ENCODE peak calls at places on chromosomes 13 and 19, in six cellular contexts. One of them, this sample, is unnamed.
A peak's percentile ranks its signal among the peaks of the same experiment; 100 is the strongest.

GRCh38 chr13:97018029-97018819 is 23.9 kb upstream of the OXGR1 start:
- DNase-seq in right cardiac atrium: no peak
- DNase-seq in CD8-positive, alpha-beta T cell: peak; percentile 16
- DNase-seq in NB4: peak; percentile 67
- DNase-seq in Peyer's patch: peak; percentile 68
- DNase-seq in heart right ventricle: no peak
- DNase-seq in this sample: peak; percentile 65

GRCh38 chr19:29483641-29483920 is 42.2 kb upstream of the VSTM2B start:
- DNase-seq in right cardiac atrium: no peak
- DNase-seq in CD8-positive, alpha-beta T cell: no peak
- DNase-seq in NB4: no peak
- DNase-seq in Peyer's patch: peak; percentile 18
- DNase-seq in heart right ventricle: no peak
- DNase-seq in this sample: no peak

GRCh38 chr19:54266133-54266532 is 9.1 kb upstream of the LILRB5 start:
- DNase-seq in right cardiac atrium: peak; percentile 79
- DNase-seq in CD8-positive, alpha-beta T cell: peak; percentile 73
- DNase-seq in NB4: peak; percentile 65
- DNase-seq in Peyer's patch: peak; percentile 92
- DNase-seq in heart right ventricle: peak; percentile 60
- DNase-seq in this sample: peak; percentile 65

GRCh38 chr13:42370229-42370628 is 98.3 kb downstream of the AKAP11 start:
- DNase-seq in right cardiac atrium: no peak
- DNase-seq in CD8-positive, alpha-beta T cell: no peak
- DNase-seq in NB4: no peak
- DNase-seq in Peyer's patch: no peak
- DNase-seq in heart right ventricle: no peak
- DNase-seq in this sample: no peak

GRCh38 chr13:45047394-45048328 is 58.3 kb downstream of the GPALPP1 start:
- DNase-seq in right cardiac atrium: peak; percentile 73
- DNase-seq in CD8-positive, alpha-beta T cell: peak; percentile 76
- DNase-seq in NB4: peak; percentile 82
- DNase-seq in Peyer's patch: peak; percentile 88
- DNase-seq in heart right ventricle: peak; percentile 44
- DNase-seq in this sample: peak; percentile 84

GRCh38 chr13:85019121-85019520 is 780.1 kb downstream of the SLITRK6 start:
- DNase-seq in right cardiac atrium: no peak
- DNase-seq in CD8-positive, alpha-beta T cell: no peak
- DNase-seq in NB4: no peak
- DNase-seq in Peyer's patch: no peak
- DNase-seq in heart right ventricle: no peak
- DNase-seq in this sample: no peak

GRCh38 chr19:10871711-10872550 is 578 bp downstream of the CARM1 start:
- DNase-seq in right cardiac atrium: peak; percentile 85
- DNase-seq in CD8-positive, alpha-beta T cell: peak; percentile 19
- DNase-seq in NB4: peak; percentile 42
- DNase-seq in Peyer's patch: peak; percentile 65
- DNase-seq in heart right ventricle: peak; percentile 61
- DNase-seq in this sample: no peak

GRCh38 chr13:84896128-84896527 is 903.1 kb downstream of the SLITRK6 start:
- DNase-seq in right cardiac atrium: no peak
- DNase-seq in CD8-positive, alpha-beta T cell: no peak
- DNase-seq in NB4: peak; percentile 70
- DNase-seq in Peyer's patch: peak; percentile 54
- DNase-seq in heart right ventricle: no peak
- DNase-seq in this sample: peak; percentile 52

GRCh38 chr13:33184530-33184929 is 101.0 kb downstream of the STARD13 start:
- DNase-seq in right cardiac atrium: no peak
- DNase-seq in CD8-positive, alpha-beta T cell: no peak
- DNase-seq in NB4: no peak
- DNase-seq in Peyer's patch: no peak
- DNase-seq in heart right ventricle: no peak
- DNase-seq in this sample: peak; percentile 72

GRCh38 chr19:7690779-7691258 is 10.2 kb downstream of the TRAPPC5 start:
- DNase-seq in right cardiac atrium: no peak
- DNase-seq in CD8-positive, alpha-beta T cell: no peak
- DNase-seq in NB4: no peak
- DNase-seq in Peyer's patch: no peak
- DNase-seq in heart right ventricle: no peak
- DNase-seq in this sample: no peak

GRCh38 chr19:4909172-4909896 is at the start of gene UHRF1:
- DNase-seq in right cardiac atrium: peak; percentile 53
- DNase-seq in CD8-positive, alpha-beta T cell: no peak
- DNase-seq in NB4: peak; percentile 83
- DNase-seq in Peyer's patch: no peak
- DNase-seq in heart right ventricle: no peak
- DNase-seq in this sample: peak; percentile 12

GRCh38 chr13:45880242-45880641 is 28.7 kb upstream of the SIAH3 start:
- DNase-seq in right cardiac atrium: no peak
- DNase-seq in CD8-positive, alpha-beta T cell: no peak
- DNase-seq in NB4: no peak
- DNase-seq in Peyer's patch: no peak
- DNase-seq in heart right ventricle: no peak
- DNase-seq in this sample: no peak

GRCh38 chr19:42567567-42567966 is 27.2 kb downstream of the CEACAM8 start:
- DNase-seq in right cardiac atrium: no peak
- DNase-seq in CD8-positive, alpha-beta T cell: no peak
- DNase-seq in NB4: no peak
- DNase-seq in Peyer's patch: no peak
- DNase-seq in heart right ventricle: no peak
- DNase-seq in this sample: no peak

GRCh38 chr19:492091-492531 is 4.2 kb upstream of the MADCAM1 start:
- DNase-seq in right cardiac atrium: peak; percentile 65
- DNase-seq in CD8-positive, alpha-beta T cell: peak; percentile 42
- DNase-seq in NB4: no peak
- DNase-seq in Peyer's patch: no peak
- DNase-seq in heart right ventricle: no peak
- DNase-seq in this sample: no peak

GRCh38 chr19:21322528-21322927 is 6.7 kb downstream of the ZNF708 start:
- DNase-seq in right cardiac atrium: peak; percentile 71
- DNase-seq in CD8-positive, alpha-beta T cell: no peak
- DNase-seq in NB4: no peak
- DNase-seq in Peyer's patch: no peak
- DNase-seq in heart right ventricle: peak; percentile 30
- DNase-seq in this sample: peak; percentile 25

GRCh38 chr19:10892256-10892655 is 20.9 kb downstream of the CARM1 start:
- DNase-seq in right cardiac atrium: no peak
- DNase-seq in CD8-positive, alpha-beta T cell: no peak
- DNase-seq in NB4: no peak
- DNase-seq in Peyer's patch: no peak
- DNase-seq in heart right ventricle: peak; percentile 42
- DNase-seq in this sample: no peak

GRCh38 chr19:48596237-48596636 is 10.3 kb upstream of the SPACA4 start:
- DNase-seq in right cardiac atrium: no peak
- DNase-seq in CD8-positive, alpha-beta T cell: no peak
- DNase-seq in NB4: no peak
- DNase-seq in Peyer's patch: no peak
- DNase-seq in heart right ventricle: no peak
- DNase-seq in this sample: no peak

GRCh38 chr13:96898855-96899254 is 95.4 kb downstream of the OXGR1 start:
- DNase-seq in right cardiac atrium: no peak
- DNase-seq in CD8-positive, alpha-beta T cell: no peak
- DNase-seq in NB4: no peak
- DNase-seq in Peyer's patch: no peak
- DNase-seq in heart right ventricle: no peak
- DNase-seq in this sample: no peak

GRCh38 chr13:46749951-46750350 is 47.0 kb downstream of the ESD start:
- DNase-seq in right cardiac atrium: no peak
- DNase-seq in CD8-positive, alpha-beta T cell: no peak
- DNase-seq in NB4: no peak
- DNase-seq in Peyer's patch: no peak
- DNase-seq in heart right ventricle: no peak
- DNase-seq in this sample: no peak

GRCh38 chr13:94712812-94713555 is 639 bp upstream of the SOX21 start:
- DNase-seq in right cardiac atrium: peak; percentile 60
- DNase-seq in CD8-positive, alpha-beta T cell: no peak
- DNase-seq in NB4: no peak
- DNase-seq in Peyer's patch: no peak
- DNase-seq in heart right ventricle: no peak
- DNase-seq in this sample: peak; percentile 75
- H3K4me3 ChIP-seq in right cardiac atrium: peak overlapping the region; percentile 22
- H3K4me3 ChIP-seq in CD8-positive, alpha-beta T cell: no peak overlapping the region
- H3K4me3 ChIP-seq in NB4: no peak overlapping the region
- H3K4me3 ChIP-seq in Peyer's patch: peak overlapping the region; percentile 34
- H3K4me3 ChIP-seq in heart right ventricle: peak overlapping the region; percentile 39
- H3K4me3 ChIP-seq in this sample: no peak overlapping the region

GRCh38 chr19:46295401-46296308 is 1.2 kb upstream of the HIF3A start:
- DNase-seq in right cardiac atrium: no peak
- DNase-seq in CD8-positive, alpha-beta T cell: no peak
- DNase-seq in NB4: no peak
- DNase-seq in Peyer's patch: peak; percentile 66
- DNase-seq in heart right ventricle: no peak
- DNase-seq in this sample: no peak

GRCh38 chr19:46297700-46298476 is 1.0 kb downstream of the HIF3A start:
- DNase-seq in right cardiac atrium: peak; percentile 96
- DNase-seq in CD8-positive, alpha-beta T cell: no peak
- DNase-seq in NB4: no peak
- DNase-seq in Peyer's patch: peak; percentile 65
- DNase-seq in heart right ventricle: peak; percentile 89
- DNase-seq in this sample: peak; percentile 64

GRCh38 chr19:46298477-46299003 is 1.7 kb downstream of the HIF3A start:
- DNase-seq in right cardiac atrium: no peak
- DNase-seq in CD8-positive, alpha-beta T cell: no peak
- DNase-seq in NB4: no peak
- DNase-seq in Peyer's patch: no peak
- DNase-seq in heart right ventricle: no peak
- DNase-seq in this sample: peak; percentile 29

GRCh38 chr19:46299004-46299509 is 2.2 kb downstream of the HIF3A start:
- DNase-seq in right cardiac atrium: peak; percentile 99
- DNase-seq in CD8-positive, alpha-beta T cell: no peak
- DNase-seq in NB4: no peak
- DNase-seq in Peyer's patch: peak; percentile 94
- DNase-seq in heart right ventricle: peak; percentile 98
- DNase-seq in this sample: peak; percentile 96

DNA sequence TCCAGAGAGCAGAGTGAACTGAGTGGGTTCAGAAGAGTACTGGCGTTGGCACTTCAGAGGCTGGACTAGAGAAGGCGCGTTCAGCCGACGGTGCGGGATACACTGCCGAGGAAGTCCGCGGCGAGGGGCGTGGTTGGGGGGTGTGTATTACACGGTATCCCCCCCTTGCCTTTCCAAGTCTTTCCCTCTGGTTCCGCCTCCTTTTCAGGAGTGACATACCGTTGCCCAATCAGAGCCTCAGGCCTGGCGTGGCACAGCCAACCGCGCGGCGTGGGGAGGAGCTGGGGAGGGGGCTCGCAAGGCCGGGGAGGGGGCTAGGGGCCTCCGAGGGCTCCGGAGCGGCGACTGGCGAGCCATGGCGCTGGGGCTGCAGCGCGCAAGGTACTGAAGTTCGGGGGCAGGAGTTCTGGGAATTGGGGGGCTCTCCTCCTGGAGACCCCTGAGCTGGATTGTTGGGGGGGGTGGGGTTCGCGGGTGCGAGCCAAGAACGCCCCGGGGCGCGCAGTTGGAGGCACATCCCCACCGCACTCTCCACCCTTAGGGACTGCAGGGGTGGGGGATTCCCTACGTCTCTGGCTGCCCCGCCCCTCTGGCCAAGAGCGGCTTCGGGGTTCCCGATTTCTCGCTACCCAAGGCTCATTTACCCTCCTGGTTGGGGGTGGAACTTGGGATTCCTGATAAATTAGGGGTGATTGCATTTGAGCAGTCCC is at the start of gene HIF3A:
- DNase-seq in right cardiac atrium: peak; percentile 92
- DNase-seq in CD8-positive, alpha-beta T cell: no peak
- DNase-seq in NB4: no peak
- DNase-seq in Peyer's patch: peak; percentile 81
- DNase-seq in heart right ventricle: peak; percentile 67
- DNase-seq in this sample: peak; percentile 71
- H3K4me3 ChIP-seq in right cardiac atrium: peak within 1 kb of the TSS; percentile 69
- H3K4me3 ChIP-seq in CD8-positive, alpha-beta T cell: no peak within 1 kb of the TSS
- H3K4me3 ChIP-seq in NB4: no peak within 1 kb of the TSS
- H3K4me3 ChIP-seq in Peyer's patch: peak within 1 kb of the TSS; percentile 56
- H3K4me3 ChIP-seq in heart right ventricle: peak within 1 kb of the TSS; percentile 69
- H3K4me3 ChIP-seq in this sample: peak within 1 kb of the TSS; percentile 60

GRCh38 chr19:2845107-2845506 is 3.8 kb downstream of the ZNF555 start:
- DNase-seq in right cardiac atrium: no peak
- DNase-seq in CD8-positive, alpha-beta T cell: no peak
- DNase-seq in NB4: no peak
- DNase-seq in Peyer's patch: no peak
- DNase-seq in heart right ventricle: no peak
- DNase-seq in this sample: no peak

GRCh38 chr19:2850256-2850925 is 9.1 kb downstream of the ZNF555 start:
- DNase-seq in right cardiac atrium: no peak
- DNase-seq in CD8-positive, alpha-beta T cell: no peak
- DNase-seq in NB4: no peak
- DNase-seq in Peyer's patch: no peak
- DNase-seq in heart right ventricle: no peak
- DNase-seq in this sample: no peak

GRCh38 chr19:2848625-2849024 is 7.3 kb downstream of the ZNF555 start:
- DNase-seq in right cardiac atrium: no peak
- DNase-seq in CD8-positive, alpha-beta T cell: no peak
- DNase-seq in NB4: no peak
- DNase-seq in Peyer's patch: no peak
- DNase-seq in heart right ventricle: no peak
- DNase-seq in this sample: peak; percentile 86

GRCh38 chr19:2847507-2847906 is 6.2 kb downstream of the ZNF555 start:
- DNase-seq in right cardiac atrium: no peak
- DNase-seq in CD8-positive, alpha-beta T cell: no peak
- DNase-seq in NB4: no peak
- DNase-seq in Peyer's patch: no peak
- DNase-seq in heart right ventricle: no peak
- DNase-seq in this sample: no peak

DNA sequence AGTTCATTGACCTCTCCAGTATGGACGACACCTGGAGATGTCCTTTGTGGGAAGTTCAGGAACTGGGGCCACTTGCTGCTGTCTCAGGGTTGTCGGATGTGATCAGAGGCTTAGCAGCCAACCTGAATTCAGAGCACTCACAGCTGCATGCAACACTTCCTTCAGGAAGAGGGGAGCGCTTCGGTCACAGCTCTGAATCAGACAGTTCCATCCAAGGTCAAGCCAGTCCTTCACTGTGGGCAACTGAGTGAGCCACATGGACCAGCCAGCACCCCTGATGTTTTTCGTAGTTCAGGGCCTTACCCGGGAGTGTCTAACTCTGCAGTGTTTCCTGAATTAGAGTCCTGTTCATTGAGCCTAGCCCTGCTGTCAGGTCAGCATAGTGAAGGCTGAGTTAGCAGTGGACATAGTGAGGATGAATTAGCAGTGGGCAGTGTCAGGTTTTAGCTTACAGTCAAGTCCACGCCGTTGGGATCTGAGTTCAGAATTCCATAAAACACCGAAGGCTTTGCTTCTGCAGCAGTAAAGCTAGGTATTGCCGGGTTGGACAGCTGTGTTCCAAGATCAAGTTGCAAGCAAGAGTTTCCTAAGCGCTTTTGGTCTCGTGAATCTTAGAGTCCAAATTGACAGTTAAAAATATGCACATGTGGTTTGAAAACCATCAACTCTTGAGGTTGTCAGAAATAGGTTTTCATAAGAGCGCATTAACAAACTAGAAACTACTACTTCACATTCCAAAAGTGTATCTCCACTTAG is 5.1 kb downstream of the ZNF555 start:
- DNase-seq in right cardiac atrium: no peak
- DNase-seq in CD8-positive, alpha-beta T cell: no peak
- DNase-seq in NB4: no peak
- DNase-seq in Peyer's patch: no peak
- DNase-seq in heart right ventricle: no peak
- DNase-seq in this sample: peak; percentile 75
- H3K4me3 ChIP-seq in right cardiac atrium: no peak overlapping the region
- H3K4me3 ChIP-seq in CD8-positive, alpha-beta T cell: no peak overlapping the region
- H3K4me3 ChIP-seq in NB4: no peak overlapping the region
- H3K4me3 ChIP-seq in Peyer's patch: no peak overlapping the region
- H3K4me3 ChIP-seq in heart right ventricle: no peak overlapping the region
- H3K4me3 ChIP-seq in this sample: no peak overlapping the region

GRCh38 chr19:38565686-38566105 is 52.1 kb downstream of the MAP4K1 start:
- DNase-seq in right cardiac atrium: no peak
- DNase-seq in CD8-positive, alpha-beta T cell: no peak
- DNase-seq in NB4: no peak
- DNase-seq in Peyer's patch: no peak
- DNase-seq in heart right ventricle: no peak
- DNase-seq in this sample: no peak
- H3K4me3 ChIP-seq in right cardiac atrium: peak overlapping the region; percentile 34
- H3K4me3 ChIP-seq in CD8-positive, alpha-beta T cell: peak overlapping the region; percentile 19
- H3K4me3 ChIP-seq in NB4: no peak overlapping the region
- H3K4me3 ChIP-seq in Peyer's patch: peak overlapping the region; percentile 39
- H3K4me3 ChIP-seq in heart right ventricle: peak overlapping the region; percentile 42
- H3K4me3 ChIP-seq in this sample: no peak overlapping the region

This sample was measured in fibroblast of villous mesenchyme.